ENCODE peak calls at places on chromosomes 4 and X, in seven cellular contexts. P is heart left ventricle, X is endodermal cell, D is IMR-90, U is WERI-Rb-1, Q is pancreas, H is Panc1. C is an unnamed sample.

GRCh38 chrX:135536883-135537282 is 16.4 kb downstream of the INTS6L start:
- DNase-seq in P (no peak), X (no peak), D (no peak), U (no peak), Q (no peak), H (no peak), C (no peak)

GRCh38 chrX:111743316-111743715 is 62.3 kb downstream of the ALG13 start:
- DNase-seq in P (no peak), X (no peak), D (no peak), U (no peak), Q (no peak), H (no peak), C (no peak)

GRCh38 chr4:8886625-8887406 is 15.2 kb upstream of the HMX1 start:
- DNase-seq in P (no peak), X (no peak), D (no peak), U (no peak), Q (no peak), H (no peak), C (no peak)

GRCh38 chr4:156192033-156192432 is 238.4 kb upstream of the CTSO start:
- DNase-seq in P (no peak), X (no peak), D (no peak), U (no peak), Q (no peak), H (no peak), C (no peak)

GRCh38 chr4:61614256-61614655 is 414.1 kb downstream of the ADGRL3 start:
- DNase-seq in P (no peak), X (no peak), D (peak; percentile 22), U (no peak), Q (no peak), H (no peak), C (no peak)

GRCh38 chr4:67886281-67886680 is 2.5 kb upstream of the TMPRSS11D start:
- DNase-seq in P (no peak), X (no peak), D (peak; percentile 61), U (no peak), Q (no peak), H (peak; percentile 7), C (no peak)

GRCh38 chr4:38560763-38561558 is 103.0 kb upstream of the KLF3 start:
- DNase-seq in P (no peak), X (no peak), D (no peak), U (no peak), Q (no peak), H (no peak), C (no peak)

GRCh38 chrX:25070038-25070437 is 54.3 kb upstream of the ARX start:
- DNase-seq in P (no peak), X (no peak), D (no peak), U (no peak), Q (no peak), H (no peak), C (no peak)

GRCh38 chr4:169040559-169041261 is 30.7 kb upstream of the CBR4 start:
- DNase-seq in P (no peak), X (no peak), D (no peak), U (no peak), Q (no peak), H (no peak), C (no peak)

GRCh38 chr4:111230265-111230664 is 607.4 kb upstream of the PITX2 start:
- DNase-seq in P (no peak), X (no peak), D (peak; percentile 86), U (no peak), Q (no peak), H (no peak), C (peak; percentile 7)
- H3K27ac ChIP-seq in P (no peak overlapping the region), X (no peak overlapping the region), D (no peak overlapping the region), U (no peak overlapping the region), Q (no peak overlapping the region), H (no peak overlapping the region), C (no peak overlapping the region)

GRCh38 chr4:6475492-6476020 is 3.1 kb upstream of the PPP2R2C start:
- DNase-seq in P (no peak), X (peak; percentile 41), D (no peak), U (no peak), Q (no peak), H (no peak), C (no peak)

GRCh38 chr4:6472387-6473263 is at the start of gene PPP2R2C:
- DNase-seq in P (no peak), X (peak; percentile 81), D (no peak), U (peak; percentile 49), Q (no peak), H (no peak), C (no peak)

GRCh38 chr4:6473264-6474052 is 1.0 kb upstream of the PPP2R2C start:
- DNase-seq in P (no peak), X (peak; percentile 60), D (no peak), U (no peak), Q (no peak), H (no peak), C (no peak)

GRCh38 chr4:6474705-6475457 is 2.5 kb upstream of the PPP2R2C start:
- DNase-seq in P (no peak), X (peak; percentile 28), D (no peak), U (no peak), Q (no peak), H (no peak), C (no peak)

DNA sequence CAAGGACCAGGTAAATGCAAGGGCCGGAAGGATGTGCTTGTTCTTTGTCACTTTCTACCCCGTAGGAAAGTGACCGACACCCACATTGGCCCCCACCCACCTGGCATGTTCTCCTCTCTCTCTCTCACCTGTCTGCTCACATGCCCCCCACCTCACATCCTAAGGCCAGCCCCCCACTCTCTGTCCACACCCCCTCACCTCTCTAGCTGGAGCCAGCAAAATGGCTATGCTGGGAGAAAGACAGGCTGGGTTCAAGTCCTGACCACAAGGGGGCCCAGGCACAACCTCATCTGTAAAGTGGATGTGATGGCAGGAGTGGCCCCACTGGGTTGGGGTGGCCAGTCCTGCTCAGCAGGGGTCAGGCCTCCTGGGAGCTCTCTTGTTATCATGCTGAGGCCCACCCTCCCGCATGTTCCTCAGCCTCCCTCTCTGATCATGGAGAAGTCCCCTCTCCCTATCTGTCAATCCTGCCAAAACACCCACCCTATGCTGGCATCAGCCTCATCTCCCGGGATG is 1.7 kb upstream of the PPP2R2C start:
- DNase-seq in P (no peak), X (peak; percentile 82), D (no peak), U (peak; percentile 65), Q (no peak), H (no peak), C (no peak)
- TF ChIP-seq CTCF in P (peak; percentile 7), X (peak; percentile 73), D (peak; percentile 9), U (peak; percentile 82), Q (no peak), H (peak; percentile 73), C (peak; percentile 21)

DNA sequence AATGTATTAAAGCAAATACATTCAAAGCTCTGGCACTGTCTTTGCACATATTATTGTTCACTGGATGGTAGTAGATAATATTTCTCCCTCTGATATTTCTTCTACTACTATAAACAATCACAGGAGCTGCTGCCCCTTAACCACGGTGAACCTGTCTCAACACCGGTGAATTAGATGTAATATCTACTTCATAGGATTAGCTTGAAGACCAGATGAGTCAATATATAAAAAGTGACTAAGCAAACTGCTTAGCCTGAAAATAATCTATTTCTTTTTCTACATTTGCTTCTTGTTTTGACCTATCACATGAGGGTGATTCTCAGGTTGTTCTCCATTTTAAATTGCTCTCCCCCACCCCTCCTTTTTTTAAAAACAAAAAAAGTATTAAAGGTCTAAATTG is 645.5 kb downstream of the ANKRD50 start:
- DNase-seq in P (no peak), X (no peak), D (peak; percentile 41), U (no peak), Q (no peak), H (no peak), C (no peak)
- H3K27me3 ChIP-seq in P (no peaks in the 10 kb centered on the region), X (no peaks in the 10 kb centered on the region), D (no peaks in the 10 kb centered on the region), U (no peaks in the 10 kb centered on the region), Q (no peaks in the 10 kb centered on the region), H (no peaks in the 10 kb centered on the region), C (no peaks in the 10 kb centered on the region)

GRCh38 chrX:118496763-118497079 is 1.1 kb downstream of the DOCK11 start:
- DNase-seq in P (peak; percentile 27), X (peak; percentile 45), D (no peak), U (no peak), Q (no peak), H (no peak), C (no peak)

GRCh38 chrX:118497180-118497814 is 1.7 kb downstream of the DOCK11 start:
- DNase-seq in P (no peak), X (no peak), D (no peak), U (no peak), Q (no peak), H (no peak), C (no peak)

GRCh38 chrX:118495958-118496762 is 545 bp downstream of the DOCK11 start:
- DNase-seq in P (peak; percentile 59), X (peak; percentile 66), D (no peak), U (peak; percentile 8), Q (peak; percentile 10), H (no peak), C (no peak)

GRCh38 chrX:118495061-118495921 is at the start of gene DOCK11:
- DNase-seq in P (peak; percentile 83), X (peak; percentile 85), D (peak; percentile 76), U (peak; percentile 52), Q (peak; percentile 23), H (no peak), C (peak; percentile 69)

DNA sequence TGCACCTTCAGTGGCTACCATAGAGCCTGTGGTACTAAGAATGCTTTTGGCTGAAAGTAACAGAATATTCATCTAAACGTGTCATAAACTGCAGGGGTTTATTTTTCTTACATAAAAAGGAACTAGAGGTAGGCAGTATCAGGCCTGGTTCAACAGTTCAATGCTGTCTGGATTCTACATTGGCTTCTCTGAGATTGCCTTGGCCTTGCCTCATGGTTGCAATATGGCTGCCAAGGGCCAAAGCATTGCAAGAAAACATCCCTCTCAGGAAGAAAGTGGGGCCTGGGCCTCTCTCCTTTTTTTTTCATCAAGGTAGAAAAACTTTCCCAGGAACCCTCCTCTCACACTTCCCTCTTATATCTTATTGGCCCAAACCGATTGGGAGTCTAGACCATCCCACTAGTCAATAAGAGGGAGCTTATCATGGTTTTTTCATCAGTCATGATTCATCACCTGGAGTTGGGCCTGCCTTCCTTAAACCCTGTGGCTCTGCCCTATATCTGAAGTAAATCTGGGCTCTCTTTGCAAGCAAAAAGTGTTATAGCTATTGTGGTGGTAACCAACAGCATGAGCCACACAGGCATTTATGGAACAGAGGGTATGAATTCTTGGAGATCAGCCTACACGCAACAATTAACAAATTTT is 1.8 kb upstream of the DOCK11 start:
- DNase-seq in P (no peak), X (no peak), D (no peak), U (no peak), Q (no peak), H (no peak), C (no peak)
- H3K27ac ChIP-seq in P (no peak overlapping the region), X (no peak overlapping the region), D (no peak overlapping the region), U (no peak overlapping the region), Q (no peak overlapping the region), H (no peak overlapping the region), C (no peak overlapping the region)

C was measured in AG04450.